ENCODE peak calls at places on chromosomes 6 and 20, in seven cellular contexts. E is GM13976, U is foreskin fibroblast, S is hippocampal formation, Y is left cardiac atrium, X is LoVo, W is NCI-H774. K is an unnamed sample.

GRCh38 chr6:155341130-155341828 is 27.0 kb upstream of the TFB1M start:
- DNase-seq in E (peak), U (no peak), S (no peak), Y (no peak), X (no peak), W (no peak), K (no peak)

GRCh38 chr6:145247677-145248419 is 487.5 kb downstream of the EPM2A start:
- DNase-seq in E (no peak), U (peak), S (no peak), Y (no peak), X (no peak), W (no peak), K (no peak)

GRCh38 chr6:29826271-29826670 is 1.4 kb upstream of the HLA-G start:
- DNase-seq in E (no peak), U (no peak), S (no peak), Y (no peak), X (no peak), W (no peak), K (no peak)

GRCh38 chr6:108653864-108654402 is 93.2 kb downstream of the FOXO3 start:
- DNase-seq in E (no peak), U (peak), S (no peak), Y (peak), X (no peak), W (no peak), K (no peak)

GRCh38 chr6:131946992-131947955 is 3.9 kb downstream of the CCN2 start:
- DNase-seq in E (no peak), U (no peak), S (no peak), Y (no peak), X (no peak), W (no peak), K (no peak)

GRCh38 chr6:138692058-138692977 is 81.3 kb upstream of the CCDC28A start:
- DNase-seq in E (peak), U (peak), S (peak), Y (peak), X (peak), W (peak), K (peak)

GRCh38 chr6:1280666-1281300 is 31.1 kb upstream of the FOXQ1 start:
- DNase-seq in E (no peak), U (no peak), S (no peak), Y (no peak), X (no peak), W (no peak), K (no peak)

GRCh38 chr20:36218380-36219064 is 17.8 kb upstream of the AAR2 start:
- DNase-seq in E (no peak), U (no peak), S (no peak), Y (no peak), X (no peak), W (no peak), K (peak)

GRCh38 chr20:45765980-45766379 is 25.7 kb downstream of the WFDC3 start:
- DNase-seq in E (no peak), U (no peak), S (no peak), Y (no peak), X (no peak), W (no peak), K (no peak)

GRCh38 chr20:610130-611046 is at the start of gene TCF15:
- DNase-seq in E (peak), U (no peak), S (no peak), Y (peak), X (no peak), W (no peak), K (no peak)

GRCh38 chr6:2919886-2920285 is 16.8 kb upstream of the SERPINB9 start:
- DNase-seq in E (no peak), U (no peak), S (no peak), Y (no peak), X (no peak), W (no peak), K (no peak)

GRCh38 chr6:15761045-15761502 is 98.2 kb upstream of the DTNBP1 start:
- DNase-seq in E (no peak), U (no peak), S (no peak), Y (no peak), X (no peak), W (peak), K (no peak)

GRCh38 chr6:35737413-35738211 is 780 bp downstream of the ARMC12 start:
- DNase-seq in E (peak), U (peak), S (peak), Y (no peak), X (peak), W (peak), K (no peak)

GRCh38 chr20:1888796-1889463 is 6.3 kb upstream of the SIRPA start:
- DNase-seq in E (no peak), U (no peak), S (no peak), Y (no peak), X (no peak), W (no peak), K (no peak)

GRCh38 chr6:30844118-30844535 is 40.2 kb upstream of the DDR1 start:
- DNase-seq in E (no peak), U (no peak), S (no peak), Y (no peak), X (peak), W (no peak), K (no peak)

GRCh38 chr20:59141818-59142581 is 21.6 kb upstream of the ZNF831 start:
- DNase-seq in E (no peak), U (no peak), S (no peak), Y (no peak), X (no peak), W (no peak), K (no peak)

GRCh38 chr6:127300411-127300810 is 33.7 kb downstream of the RNF146 start:
- DNase-seq in E (no peak), U (peak), S (no peak), Y (no peak), X (no peak), W (no peak), K (no peak)

GRCh38 chr6:45436544-45437440 is 59.1 kb upstream of the SUPT3H start:
- DNase-seq in E (peak), U (peak), S (no peak), Y (no peak), X (no peak), W (no peak), K (no peak)

GRCh38 chr6:51675020-51675419 is 412.4 kb downstream of the PKHD1 start:
- DNase-seq in E (no peak), U (no peak), S (no peak), Y (no peak), X (no peak), W (no peak), K (no peak)

GRCh38 chr6:157240960-157241311 is 82.4 kb downstream of the TMEM242 start:
- DNase-seq in E (no peak), U (no peak), S (no peak), Y (peak), X (no peak), W (no peak), K (no peak)

GRCh38 chr20:32893263-32893877 is 34.6 kb downstream of the EFCAB8 start:
- DNase-seq in E (no peak), U (no peak), S (no peak), Y (no peak), X (no peak), W (no peak), K (no peak)

GRCh38 chr6:127690092-127690491 is 113.1 kb downstream of the C6orf58 start:
- DNase-seq in E (no peak), U (peak), S (peak), Y (no peak), X (no peak), W (peak), K (no peak)

GRCh38 chr6:111087106-111087835 is at the start of gene SLC16A10:
- DNase-seq in E (peak), U (peak), S (no peak), Y (peak), X (peak), W (peak), K (no peak)

GRCh38 chr6:44234101-44235090 is 11.0 kb downstream of the SLC29A1 start:
- DNase-seq in E (peak), U (peak), S (peak), Y (peak), X (no peak), W (no peak), K (peak)

GRCh38 chr20:18750735-18751134 is 62.8 kb upstream of the SCP2D1 start:
- DNase-seq in E (no peak), U (no peak), S (no peak), Y (no peak), X (no peak), W (peak), K (no peak)

GRCh38 chr6:28764761-28765282 is 159.0 kb downstream of the TRIM27 start:
- DNase-seq in E (no peak), U (no peak), S (no peak), Y (no peak), X (no peak), W (no peak), K (no peak)

GRCh38 chr6:41051873-41052272 is 1.1 kb upstream of the APOBEC2 start:
- DNase-seq in E (no peak), U (no peak), S (no peak), Y (no peak), X (no peak), W (no peak), K (no peak)

GRCh38 chr6:1640476-1640875 is 30.8 kb downstream of the FOXC1 start:
- DNase-seq in E (no peak), U (no peak), S (no peak), Y (no peak), X (no peak), W (no peak), K (no peak)

GRCh38 chr20:32773214-32773613 is 11.0 kb downstream of the DNMT3B start:
- DNase-seq in E (no peak), U (no peak), S (no peak), Y (no peak), X (no peak), W (no peak), K (no peak)

GRCh38 chr6:93894521-93894920 is 475.2 kb upstream of the EPHA7 start:
- DNase-seq in E (no peak), U (no peak), S (no peak), Y (no peak), X (no peak), W (no peak), K (no peak)

GRCh38 chr6:110063864-110064263 is 85.8 kb downstream of the GPR6 start:
- DNase-seq in E (peak), U (no peak), S (no peak), Y (no peak), X (no peak), W (no peak), K (no peak)

K was measured in nucleus accumbens.